ENCODE peak calls at places on chromosome 13, in ten cellular contexts. One of them, this sample, is unnamed.

GRCh38 chr13:29677627-29678026 is 82.1 kb upstream of the SLC7A1 start:
- DNase-seq in stimulated activated CD8-positive, alpha-beta memory T cell treated with anti-CD3 and anti-CD28 coated beads, Interleukin-4, amount 100 ng/mL, for 24 hours: no peak
- DNase-seq in activated T-cell treated with anti-CD3 and anti-CD28 coated beads, Interleukin-2, amount 50 U/mL, for 72 hours: no peak
- DNase-seq in mesothelial cell of epicardium: no peak
- DNase-seq in thoracic aorta: no peak
- DNase-seq in cardiac fibroblast: no peak
- DNase-seq in NCI-H1105: no peak
- DNase-seq in T-helper 1 cell: no peak
- DNase-seq in activated T-helper 1 cell treated with anti-CD3 and anti-CD28 coated beads, Interleukin-12 subunit alpha, Interleukin-12 subunit beta, Interleukin-2, Interleukin-4 antibody, amounts not matched to agents 30 ng/mL and 10 ng/mL and 1 ng/mL, durations not matched to agents 14 hours and 24 hours and 36 hours: no peak
- DNase-seq in ACHN: no peak
- DNase-seq in this sample: no peak

GRCh38 chr13:111912453-111912866 is 154.5 kb upstream of the SOX1 start:
- DNase-seq in stimulated activated CD8-positive, alpha-beta memory T cell treated with anti-CD3 and anti-CD28 coated beads, Interleukin-4, amount 100 ng/mL, for 24 hours: no peak
- DNase-seq in activated T-helper 1 cell treated with anti-CD3 and anti-CD28 coated beads, Interleukin-12 subunit alpha, Interleukin-12 subunit beta, Interleukin-2, Interleukin-4 antibody, amounts not matched to agents 30 ng/mL and 10 ng/mL and 1 ng/mL, durations not matched to agents 14 hours and 24 hours and 36 hours: no peak
- DNase-seq in cardiac fibroblast: no peak
- DNase-seq in ACHN: no peak
- DNase-seq in T-helper 1 cell: no peak
- DNase-seq in mesothelial cell of epicardium: no peak
- DNase-seq in activated T-cell treated with anti-CD3 and anti-CD28 coated beads, Interleukin-2, amount 50 U/mL, for 72 hours: no peak
- DNase-seq in thoracic aorta: no peak
- DNase-seq in NCI-H1105: no peak
- DNase-seq in this sample: no peak

GRCh38 chr13:48857576-48857975 is 118.1 kb upstream of the FNDC3A start:
- DNase-seq in activated T-cell treated with anti-CD3 and anti-CD28 coated beads, Interleukin-2, amount 50 U/mL, for 72 hours: no peak
- DNase-seq in mesothelial cell of epicardium: no peak
- DNase-seq in activated T-helper 1 cell treated with anti-CD3 and anti-CD28 coated beads, Interleukin-12 subunit alpha, Interleukin-12 subunit beta, Interleukin-2, Interleukin-4 antibody, amounts not matched to agents 30 ng/mL and 10 ng/mL and 1 ng/mL, durations not matched to agents 14 hours and 24 hours and 36 hours: no peak
- DNase-seq in T-helper 1 cell: no peak
- DNase-seq in cardiac fibroblast: no peak
- DNase-seq in stimulated activated CD8-positive, alpha-beta memory T cell treated with anti-CD3 and anti-CD28 coated beads, Interleukin-4, amount 100 ng/mL, for 24 hours: no peak
- DNase-seq in thoracic aorta: no peak
- DNase-seq in NCI-H1105: no peak
- DNase-seq in ACHN: no peak
- DNase-seq in this sample: peak; percentile 2

GRCh38 chr13:36445806-36446423 is 13.6 kb downstream of the CCNA1 start:
- DNase-seq in stimulated activated CD8-positive, alpha-beta memory T cell treated with anti-CD3 and anti-CD28 coated beads, Interleukin-4, amount 100 ng/mL, for 24 hours: no peak
- DNase-seq in thoracic aorta: no peak
- DNase-seq in mesothelial cell of epicardium: no peak
- DNase-seq in activated T-helper 1 cell treated with anti-CD3 and anti-CD28 coated beads, Interleukin-12 subunit alpha, Interleukin-12 subunit beta, Interleukin-2, Interleukin-4 antibody, amounts not matched to agents 30 ng/mL and 10 ng/mL and 1 ng/mL, durations not matched to agents 14 hours and 24 hours and 36 hours: no peak
- DNase-seq in cardiac fibroblast: no peak
- DNase-seq in NCI-H1105: no peak
- DNase-seq in T-helper 1 cell: no peak
- DNase-seq in activated T-cell treated with anti-CD3 and anti-CD28 coated beads, Interleukin-2, amount 50 U/mL, for 72 hours: no peak
- DNase-seq in ACHN: no peak
- DNase-seq in this sample: no peak

GRCh38 chr13:33446821-33447481 is 161.4 kb upstream of the STARD13 start:
- DNase-seq in stimulated activated CD8-positive, alpha-beta memory T cell treated with anti-CD3 and anti-CD28 coated beads, Interleukin-4, amount 100 ng/mL, for 24 hours: no peak
- DNase-seq in activated T-helper 1 cell treated with anti-CD3 and anti-CD28 coated beads, Interleukin-12 subunit alpha, Interleukin-12 subunit beta, Interleukin-2, Interleukin-4 antibody, amounts not matched to agents 30 ng/mL and 10 ng/mL and 1 ng/mL, durations not matched to agents 14 hours and 24 hours and 36 hours: no peak
- DNase-seq in NCI-H1105: no peak
- DNase-seq in cardiac fibroblast: no peak
- DNase-seq in mesothelial cell of epicardium: no peak
- DNase-seq in activated T-cell treated with anti-CD3 and anti-CD28 coated beads, Interleukin-2, amount 50 U/mL, for 72 hours: no peak
- DNase-seq in ACHN: no peak
- DNase-seq in thoracic aorta: no peak
- DNase-seq in T-helper 1 cell: no peak
- DNase-seq in this sample: peak; percentile 13

GRCh38 chr13:105663182-105663581 is 872.3 kb downstream of the EFNB2 start:
- DNase-seq in NCI-H1105: no peak
- DNase-seq in activated T-helper 1 cell treated with anti-CD3 and anti-CD28 coated beads, Interleukin-12 subunit alpha, Interleukin-12 subunit beta, Interleukin-2, Interleukin-4 antibody, amounts not matched to agents 30 ng/mL and 10 ng/mL and 1 ng/mL, durations not matched to agents 14 hours and 24 hours and 36 hours: no peak
- DNase-seq in cardiac fibroblast: no peak
- DNase-seq in ACHN: no peak
- DNase-seq in thoracic aorta: no peak
- DNase-seq in mesothelial cell of epicardium: no peak
- DNase-seq in activated T-cell treated with anti-CD3 and anti-CD28 coated beads, Interleukin-2, amount 50 U/mL, for 72 hours: no peak
- DNase-seq in T-helper 1 cell: no peak
- DNase-seq in stimulated activated CD8-positive, alpha-beta memory T cell treated with anti-CD3 and anti-CD28 coated beads, Interleukin-4, amount 100 ng/mL, for 24 hours: no peak
- DNase-seq in this sample: no peak

GRCh38 chr13:102302534-102302933 is 99.3 kb downstream of the FGF14 start:
- DNase-seq in T-helper 1 cell: no peak
- DNase-seq in thoracic aorta: no peak
- DNase-seq in mesothelial cell of epicardium: no peak
- DNase-seq in activated T-helper 1 cell treated with anti-CD3 and anti-CD28 coated beads, Interleukin-12 subunit alpha, Interleukin-12 subunit beta, Interleukin-2, Interleukin-4 antibody, amounts not matched to agents 30 ng/mL and 10 ng/mL and 1 ng/mL, durations not matched to agents 14 hours and 24 hours and 36 hours: no peak
- DNase-seq in cardiac fibroblast: no peak
- DNase-seq in activated T-cell treated with anti-CD3 and anti-CD28 coated beads, Interleukin-2, amount 50 U/mL, for 72 hours: no peak
- DNase-seq in stimulated activated CD8-positive, alpha-beta memory T cell treated with anti-CD3 and anti-CD28 coated beads, Interleukin-4, amount 100 ng/mL, for 24 hours: no peak
- DNase-seq in ACHN: no peak
- DNase-seq in NCI-H1105: no peak
- DNase-seq in this sample: no peak

GRCh38 chr13:32323912-32324311 is 8.6 kb downstream of the BRCA2 start:
- DNase-seq in thoracic aorta: no peak
- DNase-seq in cardiac fibroblast: peak; percentile 61
- DNase-seq in activated T-helper 1 cell treated with anti-CD3 and anti-CD28 coated beads, Interleukin-12 subunit alpha, Interleukin-12 subunit beta, Interleukin-2, Interleukin-4 antibody, amounts not matched to agents 30 ng/mL and 10 ng/mL and 1 ng/mL, durations not matched to agents 14 hours and 24 hours and 36 hours: no peak
- DNase-seq in T-helper 1 cell: no peak
- DNase-seq in NCI-H1105: no peak
- DNase-seq in ACHN: peak; percentile 29
- DNase-seq in activated T-cell treated with anti-CD3 and anti-CD28 coated beads, Interleukin-2, amount 50 U/mL, for 72 hours: no peak
- DNase-seq in stimulated activated CD8-positive, alpha-beta memory T cell treated with anti-CD3 and anti-CD28 coated beads, Interleukin-4, amount 100 ng/mL, for 24 hours: no peak
- DNase-seq in mesothelial cell of epicardium: no peak
- DNase-seq in this sample: no peak

GRCh38 chr13:75670496-75670895 is 34.4 kb downstream of the LMO7 start:
- DNase-seq in T-helper 1 cell: no peak
- DNase-seq in activated T-cell treated with anti-CD3 and anti-CD28 coated beads, Interleukin-2, amount 50 U/mL, for 72 hours: no peak
- DNase-seq in stimulated activated CD8-positive, alpha-beta memory T cell treated with anti-CD3 and anti-CD28 coated beads, Interleukin-4, amount 100 ng/mL, for 24 hours: no peak
- DNase-seq in thoracic aorta: no peak
- DNase-seq in NCI-H1105: no peak
- DNase-seq in ACHN: no peak
- DNase-seq in cardiac fibroblast: no peak
- DNase-seq in activated T-helper 1 cell treated with anti-CD3 and anti-CD28 coated beads, Interleukin-12 subunit alpha, Interleukin-12 subunit beta, Interleukin-2, Interleukin-4 antibody, amounts not matched to agents 30 ng/mL and 10 ng/mL and 1 ng/mL, durations not matched to agents 14 hours and 24 hours and 36 hours: no peak
- DNase-seq in mesothelial cell of epicardium: no peak
- DNase-seq in this sample: no peak

This sample was measured in NCI-H69.